ENCODE peak calls at places on chromosomes 1 and 21, in eight cellular contexts. K is cardiac fibroblast, U is AG09319, Q is psoas muscle, P is AG09309, X is mammary epithelial cell, T is GM10248, Y is GM23338. C is an unnamed sample.

GRCh38 chr1:154198756-154199562 is 7.1 kb upstream of the TPM3 start:
- DNase-seq in U (no peak), K (peak; percentile 76), Y (peak; percentile 90), T (peak; percentile 53), Q (no peak), P (no peak), X (peak; percentile 48), C (peak; percentile 57)

GRCh38 chr1:227043755-227044154 is 103.7 kb downstream of the COQ8A start:
- DNase-seq in Q (no peak), K (peak; percentile 87), Y (no peak), U (no peak), T (no peak), P (no peak), X (peak; percentile 35), C (no peak)

GRCh38 chr1:189669846-189670245 is 807.8 kb downstream of the BRINP3 start:
- DNase-seq in U (no peak), K (peak; percentile 2), Y (no peak), Q (no peak), X (no peak), T (no peak), P (no peak), C (no peak)

GRCh38 chr1:59409525-59409924 is 112.6 kb downstream of the FGGY start:
- DNase-seq in Q (no peak), K (no peak), T (no peak), P (no peak), Y (no peak), X (no peak), U (no peak), C (no peak)

GRCh38 chr1:103170608-103171007 is 62.3 kb upstream of the COL11A1 start:
- DNase-seq in T (no peak), X (no peak), P (no peak), U (no peak), K (peak; percentile 31), Q (no peak), Y (no peak), C (no peak)

GRCh38 chr1:228984646-228985631 is 249.7 kb downstream of the RHOU start:
- DNase-seq in Y (no peak), X (no peak), T (no peak), P (no peak), K (no peak), Q (no peak), U (no peak), C (no peak)

GRCh38 chr1:29682171-29682917 is 446.0 kb downstream of the PTPRU start:
- DNase-seq in U (no peak), X (no peak), P (no peak), Q (no peak), K (no peak), T (no peak), Y (no peak), C (no peak)

GRCh38 chr21:32949701-32950100 is 76.0 kb upstream of the OLIG2 start:
- DNase-seq in X (no peak), T (no peak), U (no peak), P (no peak), K (no peak), Q (no peak), Y (no peak), C (no peak)

GRCh38 chr1:215704089-215704860 is 137.2 kb downstream of the KCTD3 start:
- DNase-seq in X (peak; percentile 44), Q (no peak), T (peak; percentile 10), U (peak; percentile 2), Y (no peak), K (peak; percentile 34), P (no peak), C (no peak)

GRCh38 chr1:236753554-236753953 is 41.5 kb upstream of the MTR start:
- DNase-seq in T (no peak), U (no peak), K (peak; percentile 18), X (peak; percentile 1), Q (no peak), P (peak; percentile 16), Y (peak; percentile 71), C (peak; percentile 43)
- TF ChIP-seq CTCF in T (no peak), U (peak; percentile 21), K (no peak), X (peak; percentile 12), Q (no peak), P (peak; percentile 40), Y (peak; percentile 77), C (peak; percentile 65)

GRCh38 chr1:7561331-7561921 is 209.7 kb upstream of the VAMP3 start:
- DNase-seq in K (no peak), T (peak; percentile 48), Q (peak; percentile 39), U (no peak), P (no peak), X (no peak), Y (peak; percentile 80), C (no peak)
- TF ChIP-seq CTCF in K (no peak), T (peak; percentile 4), Q (peak; percentile 7), U (peak; percentile 22), P (peak; percentile 31), X (no peak), Y (peak; percentile 88), C (peak; percentile 60)

DNA sequence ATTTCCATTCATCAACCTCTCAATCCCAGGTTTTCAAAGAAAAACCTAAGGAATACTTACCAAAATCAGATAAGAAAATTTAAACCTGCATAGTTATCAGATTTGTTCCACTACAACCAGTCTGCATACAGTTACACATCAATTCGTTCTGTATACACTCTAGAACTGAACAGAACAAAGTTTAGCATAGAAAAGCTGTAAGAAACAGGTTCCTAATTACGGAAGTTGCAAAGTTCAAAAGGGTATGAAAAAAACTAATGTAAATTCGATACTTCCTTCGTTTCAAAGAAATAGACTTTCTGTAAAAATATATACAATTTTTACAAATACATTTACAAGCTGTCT is 3.1 kb downstream of the MCL1 start:
- DNase-seq in Q (no peak), K (no peak), Y (no peak), P (no peak), U (no peak), T (no peak), X (no peak), C (no peak)
- TF ChIP-seq CTCF in Q (no peak), K (no peak), Y (no peak), P (no peak), U (no peak), T (no peak), X (no peak), C (no peak)

GRCh38 chr1:37038703-37039093 is 4.4 kb upstream of the GRIK3 start:
- DNase-seq in Y (no peak), K (no peak), Q (no peak), P (no peak), U (no peak), X (no peak), T (no peak), C (no peak)

GRCh38 chr1:37036667-37037053 is 2.3 kb upstream of the GRIK3 start:
- DNase-seq in K (no peak), P (no peak), T (no peak), U (no peak), X (no peak), Q (no peak), Y (peak; percentile 44), C (no peak)

GRCh38 chr1:37037675-37038074 is 3.4 kb upstream of the GRIK3 start:
- DNase-seq in K (no peak), P (no peak), Y (peak; percentile 40), T (no peak), Q (no peak), X (no peak), U (no peak), C (no peak)

GRCh38 chr1:37035828-37036666 is 1.7 kb upstream of the GRIK3 start:
- DNase-seq in K (no peak), Q (no peak), P (no peak), T (peak; percentile 34), U (no peak), Y (peak; percentile 87), X (no peak), C (no peak)

GRCh38 chr1:37038079-37038702 is 3.9 kb upstream of the GRIK3 start:
- DNase-seq in U (no peak), X (peak; percentile 6), Q (no peak), P (no peak), Y (peak; percentile 63), K (no peak), T (no peak), C (no peak)
- TF ChIP-seq CTCF in U (no peak), X (no peak), Q (no peak), P (no peak), Y (peak; percentile 62), K (no peak), T (no peak), C (no peak)

GRCh38 chr1:25906644-25907300 is 553 bp upstream of the STMN1 start:
- DNase-seq in P (no peak), T (peak; percentile 24), X (no peak), Y (peak; percentile 64), Q (no peak), U (no peak), K (no peak), C (no peak)

GRCh38 chr1:25905680-25906643 is at the start of gene STMN1:
- DNase-seq in X (peak; percentile 81), Y (peak; percentile 98), P (peak; percentile 27), K (peak; percentile 83), T (peak; percentile 94), Q (peak; percentile 95), U (peak; percentile 62), C (peak; percentile 89)

GRCh38 chr1:25903986-25904385 is 2.2 kb downstream of the STMN1 start:
- DNase-seq in T (no peak), K (no peak), Y (no peak), U (no peak), X (no peak), P (no peak), Q (no peak), C (no peak)

GRCh38 chr1:25907473-25908058 is 1.3 kb upstream of the STMN1 start:
- DNase-seq in T (no peak), Y (no peak), K (no peak), P (no peak), U (no peak), X (no peak), Q (no peak), C (no peak)

GRCh38 chr1:25904942-25905679 is 1.1 kb downstream of the STMN1 start:
- DNase-seq in Y (peak; percentile 95), P (peak; percentile 29), U (peak; percentile 76), Q (peak; percentile 95), T (peak; percentile 97), X (peak; percentile 83), K (peak; percentile 90), C (peak; percentile 83)
- TF ChIP-seq CTCF in Y (no peak), P (peak; percentile 10), U (peak; percentile 17), Q (no peak), T (no peak), X (peak; percentile 3), K (peak; percentile 21), C (peak; percentile 41)

DNA sequence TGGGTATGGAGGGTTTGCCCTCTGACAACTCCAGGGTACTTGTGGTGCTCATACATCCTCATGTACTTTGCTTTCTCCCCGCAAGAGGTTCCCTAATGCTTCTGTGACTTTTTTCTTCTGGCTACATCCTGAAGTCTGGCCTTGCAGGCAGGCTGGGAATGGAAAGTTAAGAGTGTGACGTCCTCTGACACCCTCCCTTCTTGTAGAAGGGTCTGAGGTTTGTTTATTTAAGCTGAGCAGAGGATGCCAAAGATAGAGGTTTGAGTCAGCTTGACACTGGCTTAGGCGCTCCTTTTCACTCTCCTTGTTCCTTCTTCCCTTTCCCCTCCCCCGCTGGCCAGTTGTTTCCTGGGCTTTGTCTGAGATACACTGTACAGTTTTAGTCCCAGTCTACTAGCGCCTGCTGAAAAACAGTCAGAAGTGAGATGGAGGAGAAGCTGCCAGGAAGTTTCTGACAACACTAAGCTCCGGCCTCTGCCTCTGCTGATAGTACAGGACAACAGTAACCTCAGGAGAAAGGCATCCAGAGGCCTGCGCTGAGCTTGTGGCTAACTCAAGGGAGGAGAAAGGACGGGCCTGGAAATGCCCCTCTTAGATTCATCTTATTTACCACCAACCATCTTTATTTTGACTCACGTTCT is at the start of gene MACF1:
- DNase-seq in P (peak; percentile 79), K (peak; percentile 97), X (peak; percentile 72), U (peak; percentile 74), Y (peak; percentile 56), T (no peak), Q (peak; percentile 73), C (peak; percentile 94)
- TF ChIP-seq CTCF in P (peak; percentile 51), K (peak; percentile 62), X (peak; percentile 9), U (peak; percentile 60), Y (no peak), T (no peak), Q (peak; percentile 31), C (peak; percentile 71)

GRCh38 chr1:234154320-234155251 is 218.7 kb upstream of the COA6 start:
- DNase-seq in K (peak; percentile 85), U (peak; percentile 25), Y (peak; percentile 95), Q (no peak), X (peak; percentile 73), P (peak; percentile 40), T (peak; percentile 38), C (peak; percentile 71)
- TF ChIP-seq CTCF in K (peak; percentile 75), U (peak; percentile 64), Y (peak; percentile 66), Q (peak; percentile 81), X (peak; percentile 73), P (peak; percentile 67), T (peak; percentile 72), C (peak; percentile 86)